ENCODE peak calls at places on chromosomes 1 and 21, in eight cellular contexts. One of them, this sample, is unnamed.

GRCh38 chr1:201452881-201453280 is 16.1 kb downstream of the PHLDA3 start:
- DNase-seq in NCI-H2081: no peak
- DNase-seq in fibroblast of lung: no peak
- DNase-seq in brain microvascular endothelial cell: no peak
- DNase-seq in M059J: peak; percentile 62
- DNase-seq in T47D: no peak
- DNase-seq in T1000: no peak
- DNase-seq in Caki2: no peak
- DNase-seq in this sample: no peak

GRCh38 chr1:25148673-25149300 is 83.5 kb downstream of the SYF2 start:
- DNase-seq in NCI-H2081: no peak
- DNase-seq in fibroblast of lung: no peak
- DNase-seq in brain microvascular endothelial cell: peak; percentile 9
- DNase-seq in M059J: no peak
- DNase-seq in T47D: no peak
- DNase-seq in T1000: no peak
- DNase-seq in Caki2: no peak
- DNase-seq in this sample: peak; percentile 35

GRCh38 chr1:29303201-29304024 is 67.1 kb downstream of the PTPRU start:
- DNase-seq in NCI-H2081: no peak
- DNase-seq in fibroblast of lung: no peak
- DNase-seq in brain microvascular endothelial cell: no peak
- DNase-seq in M059J: no peak
- DNase-seq in T47D: no peak
- DNase-seq in T1000: no peak
- DNase-seq in Caki2: no peak
- DNase-seq in this sample: no peak

GRCh38 chr21:37757631-37758376 is 158.5 kb downstream of the KCNJ6 start:
- DNase-seq in NCI-H2081: peak; percentile 3
- DNase-seq in fibroblast of lung: no peak
- DNase-seq in brain microvascular endothelial cell: no peak
- DNase-seq in M059J: no peak
- DNase-seq in T47D: no peak
- DNase-seq in T1000: no peak
- DNase-seq in Caki2: no peak
- DNase-seq in this sample: no peak

GRCh38 chr1:112904071-112904830 is 51.7 kb downstream of the SLC16A1 start:
- DNase-seq in NCI-H2081: no peak
- DNase-seq in fibroblast of lung: peak; percentile 81
- DNase-seq in brain microvascular endothelial cell: peak; percentile 84
- DNase-seq in M059J: peak; percentile 96
- DNase-seq in T47D: no peak
- DNase-seq in T1000: peak; percentile 81
- DNase-seq in Caki2: peak; percentile 6
- DNase-seq in this sample: no peak

GRCh38 chr1:53549781-53550180 is 90.6 kb downstream of the DMRTB1 start:
- DNase-seq in NCI-H2081: no peak
- DNase-seq in fibroblast of lung: no peak
- DNase-seq in brain microvascular endothelial cell: no peak
- DNase-seq in M059J: no peak
- DNase-seq in T47D: no peak
- DNase-seq in T1000: no peak
- DNase-seq in Caki2: no peak
- DNase-seq in this sample: no peak

GRCh38 chr21:42518626-42519025 is 5.0 kb downstream of the SLC37A1 start:
- DNase-seq in NCI-H2081: no peak
- DNase-seq in fibroblast of lung: no peak
- DNase-seq in brain microvascular endothelial cell: no peak
- DNase-seq in M059J: no peak
- DNase-seq in T47D: no peak
- DNase-seq in T1000: no peak
- DNase-seq in Caki2: no peak
- DNase-seq in this sample: no peak

GRCh38 chr1:21255284-21255942 is 34.9 kb downstream of the ECE1 start:
- DNase-seq in NCI-H2081: peak; percentile 79
- DNase-seq in fibroblast of lung: peak; percentile 85
- DNase-seq in brain microvascular endothelial cell: peak; percentile 79
- DNase-seq in M059J: peak; percentile 89
- DNase-seq in T47D: peak; percentile 87
- DNase-seq in T1000: peak; percentile 65
- DNase-seq in Caki2: peak; percentile 75
- DNase-seq in this sample: peak; percentile 77

GRCh38 chr21:14538477-14538876 is 7.6 kb downstream of the SAMSN1 start:
- DNase-seq in NCI-H2081: no peak
- DNase-seq in fibroblast of lung: no peak
- DNase-seq in brain microvascular endothelial cell: no peak
- DNase-seq in M059J: no peak
- DNase-seq in T47D: no peak
- DNase-seq in T1000: no peak
- DNase-seq in Caki2: no peak
- DNase-seq in this sample: no peak

GRCh38 chr1:44812822-44813543 is 4.7 kb downstream of the BTBD19 start:
- DNase-seq in NCI-H2081: no peak
- DNase-seq in fibroblast of lung: no peak
- DNase-seq in brain microvascular endothelial cell: no peak
- DNase-seq in M059J: no peak
- DNase-seq in T47D: no peak
- DNase-seq in T1000: no peak
- DNase-seq in Caki2: no peak
- DNase-seq in this sample: no peak

GRCh38 chr1:86515597-86515996 is 31.3 kb upstream of the CLCA4 start:
- DNase-seq in NCI-H2081: no peak
- DNase-seq in fibroblast of lung: peak; percentile 28
- DNase-seq in brain microvascular endothelial cell: no peak
- DNase-seq in M059J: peak; percentile 50
- DNase-seq in T47D: peak; percentile 36
- DNase-seq in T1000: no peak
- DNase-seq in Caki2: no peak
- DNase-seq in this sample: no peak

GRCh38 chr1:55155522-55155921 is 59.6 kb downstream of the USP24 start:
- DNase-seq in NCI-H2081: no peak
- DNase-seq in fibroblast of lung: peak; percentile 40
- DNase-seq in brain microvascular endothelial cell: no peak
- DNase-seq in M059J: no peak
- DNase-seq in T47D: peak; percentile 56
- DNase-seq in T1000: no peak
- DNase-seq in Caki2: peak; percentile 3
- DNase-seq in this sample: no peak

GRCh38 chr1:10640079-10640578 is 156.3 kb downstream of the CASZ1 start:
- DNase-seq in NCI-H2081: peak; percentile 66
- DNase-seq in fibroblast of lung: no peak
- DNase-seq in brain microvascular endothelial cell: no peak
- DNase-seq in M059J: no peak
- DNase-seq in T47D: no peak
- DNase-seq in T1000: no peak
- DNase-seq in Caki2: no peak
- DNase-seq in this sample: no peak

GRCh38 chr1:202193614-202194327 is at the start of gene LGR6:
- DNase-seq in NCI-H2081: no peak
- DNase-seq in fibroblast of lung: no peak
- DNase-seq in brain microvascular endothelial cell: no peak
- DNase-seq in M059J: no peak
- DNase-seq in T47D: no peak
- DNase-seq in T1000: no peak
- DNase-seq in Caki2: no peak
- DNase-seq in this sample: no peak

GRCh38 chr21:31526040-31526439 is 133.5 kb upstream of the SOD1 start:
- DNase-seq in NCI-H2081: no peak
- DNase-seq in fibroblast of lung: no peak
- DNase-seq in brain microvascular endothelial cell: peak; percentile 44
- DNase-seq in M059J: peak; percentile 61
- DNase-seq in T47D: peak; percentile 30
- DNase-seq in T1000: peak; percentile 76
- DNase-seq in Caki2: no peak
- DNase-seq in this sample: no peak

GRCh38 chr1:19828546-19828945 is 13.5 kb upstream of the RNF186 start:
- DNase-seq in NCI-H2081: no peak
- DNase-seq in fibroblast of lung: no peak
- DNase-seq in brain microvascular endothelial cell: peak; percentile 7
- DNase-seq in M059J: peak; percentile 82
- DNase-seq in T47D: no peak
- DNase-seq in T1000: no peak
- DNase-seq in Caki2: no peak
- DNase-seq in this sample: no peak

GRCh38 chr1:45995298-45995697 is 137.1 kb downstream of the PIK3R3 start:
- DNase-seq in NCI-H2081: no peak
- DNase-seq in fibroblast of lung: peak; percentile 4
- DNase-seq in brain microvascular endothelial cell: no peak
- DNase-seq in M059J: peak; percentile 63
- DNase-seq in T47D: no peak
- DNase-seq in T1000: no peak
- DNase-seq in Caki2: no peak
- DNase-seq in this sample: no peak

GRCh38 chr1:55214903-55215193 is 316 bp downstream of the USP24 start:
- DNase-seq in NCI-H2081: no peak
- DNase-seq in fibroblast of lung: peak; percentile 53
- DNase-seq in brain microvascular endothelial cell: peak; percentile 20
- DNase-seq in M059J: peak; percentile 45
- DNase-seq in T47D: no peak
- DNase-seq in T1000: no peak
- DNase-seq in Caki2: no peak
- DNase-seq in this sample: no peak

GRCh38 chr1:222844108-222844779 is 29.4 kb downstream of the DISP1 start:
- DNase-seq in NCI-H2081: no peak
- DNase-seq in fibroblast of lung: no peak
- DNase-seq in brain microvascular endothelial cell: no peak
- DNase-seq in M059J: no peak
- DNase-seq in T47D: no peak
- DNase-seq in T1000: no peak
- DNase-seq in Caki2: peak; percentile 72
- DNase-seq in this sample: no peak

GRCh38 chr1:44294588-44295007 is 60.5 kb downstream of the ERI3 start:
- DNase-seq in NCI-H2081: no peak
- DNase-seq in fibroblast of lung: peak; percentile 76
- DNase-seq in brain microvascular endothelial cell: peak; percentile 10
- DNase-seq in M059J: peak; percentile 80
- DNase-seq in T47D: peak; percentile 7
- DNase-seq in T1000: no peak
- DNase-seq in Caki2: no peak
- DNase-seq in this sample: peak; percentile 50

GRCh38 chr21:40760811-40761210 is 86.1 kb downstream of the DSCAM start:
- DNase-seq in NCI-H2081: no peak
- DNase-seq in fibroblast of lung: no peak
- DNase-seq in brain microvascular endothelial cell: no peak
- DNase-seq in M059J: no peak
- DNase-seq in T47D: no peak
- DNase-seq in T1000: no peak
- DNase-seq in Caki2: no peak
- DNase-seq in this sample: no peak

GRCh38 chr1:72009756-72010441 is 272.4 kb downstream of the NEGR1 start:
- DNase-seq in NCI-H2081: no peak
- DNase-seq in fibroblast of lung: peak; percentile 0
- DNase-seq in brain microvascular endothelial cell: no peak
- DNase-seq in M059J: no peak
- DNase-seq in T47D: no peak
- DNase-seq in T1000: no peak
- DNase-seq in Caki2: no peak
- DNase-seq in this sample: no peak

GRCh38 chr1:161045749-161046573 is at the start of gene USF1:
- DNase-seq in NCI-H2081: peak; percentile 96
- DNase-seq in fibroblast of lung: peak; percentile 96
- DNase-seq in brain microvascular endothelial cell: peak; percentile 95
- DNase-seq in M059J: peak; percentile 96
- DNase-seq in T47D: peak; percentile 98
- DNase-seq in T1000: peak; percentile 85
- DNase-seq in Caki2: peak; percentile 95
- DNase-seq in this sample: peak; percentile 89

GRCh38 chr1:40903106-40903505 is 40.9 kb upstream of the CITED4 start:
- DNase-seq in NCI-H2081: no peak
- DNase-seq in fibroblast of lung: no peak
- DNase-seq in brain microvascular endothelial cell: no peak
- DNase-seq in M059J: no peak
- DNase-seq in T47D: no peak
- DNase-seq in T1000: no peak
- DNase-seq in Caki2: no peak
- DNase-seq in this sample: no peak

GRCh38 chr1:203448521-203449061 is 27.0 kb upstream of the PRELP start:
- DNase-seq in NCI-H2081: peak; percentile 65
- DNase-seq in fibroblast of lung: no peak
- DNase-seq in brain microvascular endothelial cell: no peak
- DNase-seq in M059J: no peak
- DNase-seq in T47D: no peak
- DNase-seq in T1000: no peak
- DNase-seq in Caki2: no peak
- DNase-seq in this sample: no peak

GRCh38 chr1:94817697-94818096 is 2.5 kb upstream of the SLC44A3 start:
- DNase-seq in NCI-H2081: no peak
- DNase-seq in fibroblast of lung: no peak
- DNase-seq in brain microvascular endothelial cell: no peak
- DNase-seq in M059J: no peak
- DNase-seq in T47D: no peak
- DNase-seq in T1000: no peak
- DNase-seq in Caki2: no peak
- DNase-seq in this sample: no peak

GRCh38 chr1:245153645-245154428 is 948 bp upstream of the KIF26B start:
- DNase-seq in NCI-H2081: no peak
- DNase-seq in fibroblast of lung: no peak
- DNase-seq in brain microvascular endothelial cell: no peak
- DNase-seq in M059J: peak; percentile 39
- DNase-seq in T47D: peak; percentile 44
- DNase-seq in T1000: peak; percentile 24
- DNase-seq in Caki2: peak; percentile 48
- DNase-seq in this sample: no peak

GRCh38 chr1:1462318-1462966 is 9.1 kb upstream of the ATAD3B start:
- DNase-seq in NCI-H2081: no peak
- DNase-seq in fibroblast of lung: no peak
- DNase-seq in brain microvascular endothelial cell: no peak
- DNase-seq in M059J: no peak
- DNase-seq in T47D: no peak
- DNase-seq in T1000: no peak
- DNase-seq in Caki2: peak; percentile 44
- DNase-seq in this sample: no peak

GRCh38 chr1:10870493-10871096 is 74.1 kb upstream of the CASZ1 start:
- DNase-seq in NCI-H2081: no peak
- DNase-seq in fibroblast of lung: no peak
- DNase-seq in brain microvascular endothelial cell: no peak
- DNase-seq in M059J: no peak
- DNase-seq in T47D: no peak
- DNase-seq in T1000: no peak
- DNase-seq in Caki2: no peak
- DNase-seq in this sample: no peak

GRCh38 chr1:150972417-150972940 is 2.2 kb downstream of the CERS2 start:
- DNase-seq in NCI-H2081: no peak
- DNase-seq in fibroblast of lung: no peak
- DNase-seq in brain microvascular endothelial cell: no peak
- DNase-seq in M059J: no peak
- DNase-seq in T47D: peak; percentile 51
- DNase-seq in T1000: no peak
- DNase-seq in Caki2: no peak
- DNase-seq in this sample: no peak

GRCh38 chr1:27403065-27403726 is 10.8 kb downstream of the GPR3 start:
- DNase-seq in NCI-H2081: no peak
- DNase-seq in fibroblast of lung: peak; percentile 83
- DNase-seq in brain microvascular endothelial cell: no peak
- DNase-seq in M059J: no peak
- DNase-seq in T47D: no peak
- DNase-seq in T1000: peak; percentile 26
- DNase-seq in Caki2: no peak
- DNase-seq in this sample: no peak

GRCh38 chr1:48082271-48082925 is 85.2 kb upstream of the TRABD2B start:
- DNase-seq in NCI-H2081: peak; percentile 4
- DNase-seq in fibroblast of lung: no peak
- DNase-seq in brain microvascular endothelial cell: no peak
- DNase-seq in M059J: no peak
- DNase-seq in T47D: no peak
- DNase-seq in T1000: no peak
- DNase-seq in Caki2: peak; percentile 67
- DNase-seq in this sample: no peak

GRCh38 chr1:30513396-30514136 is 209.8 kb downstream of the MATN1 start:
- DNase-seq in NCI-H2081: no peak
- DNase-seq in fibroblast of lung: no peak
- DNase-seq in brain microvascular endothelial cell: no peak
- DNase-seq in M059J: no peak
- DNase-seq in T47D: no peak
- DNase-seq in T1000: no peak
- DNase-seq in Caki2: no peak
- DNase-seq in this sample: no peak

GRCh38 chr1:203112451-203112850 is 15.1 kb upstream of the ADORA1 start:
- DNase-seq in NCI-H2081: no peak
- DNase-seq in fibroblast of lung: no peak
- DNase-seq in brain microvascular endothelial cell: no peak
- DNase-seq in M059J: peak; percentile 32
- DNase-seq in T47D: no peak
- DNase-seq in T1000: no peak
- DNase-seq in Caki2: no peak
- DNase-seq in this sample: no peak